ENCODE peak calls at places on chromosome 9, in nine cellular contexts. D is A549, P is H7, Q is retina, M is type B pancreatic cell, W is amniotic epithelial cell, L is psoas muscle, K is activated T-cell treated with anti-CD3 and anti-CD28 coated beads for 1 hour, X is substantia nigra. B is an unnamed sample.

GRCh38 chr9:27499481-27499880 is 24.6 kb upstream of the IFNK start:
- DNase-seq in W (peak), L (no peak), X (no peak), P (no peak), M (no peak), K (no peak), D (peak), Q (no peak), B (no peak)

GRCh38 chr9:128101690-128102089 is 25.8 kb downstream of the PTGES2 start:
- DNase-seq in X (no peak), P (no peak), L (peak), D (no peak), M (no peak), K (no peak), W (no peak), Q (no peak), B (no peak)

GRCh38 chr9:131999692-132000551 is 79.7 kb downstream of the MED27 start:
- DNase-seq in D (no peak), K (no peak), M (no peak), L (no peak), W (peak), P (no peak), X (no peak), Q (no peak), B (peak)

GRCh38 chr9:28942941-28943340 is 1369.7 kb upstream of the C9orf72 start:
- DNase-seq in X (no peak), M (no peak), K (no peak), D (no peak), Q (no peak), L (no peak), P (no peak), W (no peak), B (no peak)

GRCh38 chr9:107732781-107733529 is 243.4 kb upstream of the KLF4 start:
- DNase-seq in K (no peak), D (no peak), M (no peak), X (peak), L (peak), P (no peak), Q (no peak), W (peak), B (peak)

GRCh38 chr9:72557549-72557948 is 36.1 kb downstream of the TMC1 start:
- DNase-seq in W (peak), Q (no peak), P (no peak), D (peak), L (peak), K (no peak), X (no peak), M (no peak), B (peak)

GRCh38 chr9:5892456-5893133 is 1.9 kb downstream of the MLANA start:
- DNase-seq in M (no peak), P (no peak), K (no peak), L (no peak), W (peak), D (no peak), X (no peak), Q (no peak), B (no peak)

GRCh38 chr9:120109242-120109641 is 470.7 kb downstream of the CDK5RAP2 start:
- DNase-seq in D (peak), X (no peak), K (no peak), P (peak), Q (peak), W (no peak), M (no peak), L (no peak), B (peak)

GRCh38 chr9:97531750-97532383 is 30.4 kb downstream of the TMOD1 start:
- DNase-seq in M (no peak), W (no peak), D (no peak), Q (no peak), L (no peak), X (no peak), K (no peak), P (no peak), B (no peak)

GRCh38 chr9:18492612-18493011 is 18.7 kb downstream of the ADAMTSL1 start:
- DNase-seq in X (no peak), Q (no peak), W (no peak), M (no peak), K (no peak), D (no peak), L (no peak), P (no peak), B (no peak)

GRCh38 chr9:111700776-111701175 is 39.4 kb downstream of the GNG10 start:
- DNase-seq in K (no peak), M (no peak), D (no peak), L (no peak), X (no peak), P (no peak), Q (no peak), W (no peak), B (no peak)

GRCh38 chr9:129748249-129748648 is 4.6 kb downstream of the PTGES start:
- DNase-seq in P (no peak), X (no peak), L (no peak), K (no peak), Q (no peak), W (peak), D (no peak), M (no peak), B (no peak)

GRCh38 chr9:135611142-135611874 is 28.0 kb downstream of the GLT6D1 start:
- DNase-seq in P (no peak), K (no peak), D (no peak), W (no peak), Q (no peak), M (peak), L (no peak), X (no peak), B (no peak)

GRCh38 chr9:126677188-126678084 is 63.7 kb downstream of the LMX1B start:
- DNase-seq in X (no peak), W (no peak), Q (no peak), M (no peak), K (no peak), L (no peak), P (peak), D (no peak), B (no peak)

GRCh38 chr9:113634597-113635515 is 171.3 kb downstream of the RGS3 start:
- DNase-seq in K (no peak), W (no peak), Q (no peak), M (no peak), L (no peak), D (no peak), P (peak), X (no peak), B (no peak)

GRCh38 chr9:108634164-108634563 is 221.6 kb downstream of the ACTL7B start:
- DNase-seq in K (no peak), Q (no peak), P (no peak), M (no peak), W (peak), L (no peak), X (no peak), D (peak), B (peak)

GRCh38 chr9:88339322-88339721 is 48.9 kb upstream of the SPIN1 start:
- DNase-seq in X (no peak), M (no peak), W (peak), K (no peak), L (no peak), D (no peak), P (no peak), Q (peak), B (no peak)

GRCh38 chr9:35114113-35114847 is 1.4 kb downstream of the ATOSB start:
- DNase-seq in M (peak), D (peak), X (peak), K (peak), L (peak), Q (peak), P (peak), W (peak), B (peak)

GRCh38 chr9:90141723-90142122 is 500.9 kb downstream of the DIRAS2 start:
- DNase-seq in P (peak), Q (peak), X (no peak), D (peak), M (no peak), L (no peak), K (no peak), W (peak), B (no peak)

GRCh38 chr9:19471737-19472648 is 63.2 kb downstream of the ACER2 start:
- DNase-seq in D (peak), K (peak), W (peak), Q (peak), P (peak), L (peak), M (no peak), X (peak), B (peak)

GRCh38 chr9:136437430-136437829 is 2.2 kb downstream of the INPP5E start:
- DNase-seq in D (no peak), P (no peak), M (no peak), X (no peak), K (no peak), Q (no peak), W (peak), L (no peak), B (peak)

GRCh38 chr9:93680445-93681315 is 104.3 kb downstream of the PHF2 start:
- DNase-seq in P (peak), K (no peak), D (no peak), M (peak), Q (no peak), W (no peak), L (no peak), X (no peak), B (peak)

GRCh38 chr9:90926920-90927319 is 125.3 kb downstream of the SYK start:
- DNase-seq in W (peak), K (no peak), X (no peak), D (no peak), L (no peak), M (no peak), P (no peak), Q (no peak), B (no peak)

GRCh38 chr9:127739614-127740322 is 4.7 kb upstream of the TOR2A start:
- DNase-seq in X (no peak), W (no peak), Q (no peak), K (no peak), P (no peak), D (no peak), M (no peak), L (peak), B (no peak)

GRCh38 chr9:108639736-108640135 is 216.1 kb downstream of the ACTL7B start:
- DNase-seq in P (no peak), D (no peak), X (no peak), M (no peak), W (no peak), L (no peak), Q (no peak), K (no peak), B (peak)

GRCh38 chr9:81083062-81083461 is 606.3 kb downstream of the TLE1 start:
- DNase-seq in Q (peak), X (no peak), M (no peak), D (peak), K (no peak), W (peak), L (no peak), P (peak), B (no peak)

GRCh38 chr9:17613723-17614122 is 34.9 kb downstream of the SH3GL2 start:
- DNase-seq in M (no peak), K (no peak), Q (no peak), X (no peak), L (no peak), W (peak), P (no peak), D (no peak), B (no peak)

GRCh38 chr9:127917603-127918002 is 762 bp upstream of the ST6GALNAC4 start:
- DNase-seq in P (no peak), L (no peak), Q (no peak), K (no peak), W (no peak), X (peak), M (no peak), D (no peak), B (no peak)

GRCh38 chr9:129052592-129052991 is 16.2 kb downstream of the MIGA2 start:
- DNase-seq in L (peak), Q (no peak), K (no peak), P (peak), D (peak), W (no peak), M (no peak), X (no peak), B (no peak)

GRCh38 chr9:35871514-35871913 is 1.3 kb upstream of the OR13J1 start:
- DNase-seq in Q (no peak), K (no peak), D (no peak), X (no peak), W (no peak), L (no peak), P (no peak), M (no peak), B (no peak)

GRCh38 chr9:133711428-133712220 is 26.5 kb downstream of the SARDH start:
- DNase-seq in Q (no peak), X (no peak), L (no peak), W (peak), K (no peak), P (peak), M (no peak), D (no peak), B (no peak)

GRCh38 chr9:129102791-129103594 is 7.6 kb downstream of the CRAT start:
- DNase-seq in L (peak), X (no peak), Q (peak), P (peak), M (no peak), W (peak), K (no peak), D (peak), B (peak)

GRCh38 chr9:129166962-129167557 is 11.0 kb downstream of the IER5L start:
- DNase-seq in M (no peak), X (no peak), P (peak), Q (no peak), K (no peak), L (peak), W (peak), D (peak), B (peak)

GRCh38 chr9:88087906-88088305 is 50.4 kb downstream of the SPATA31C2 start:
- DNase-seq in D (no peak), Q (no peak), W (no peak), L (no peak), X (no peak), K (no peak), P (no peak), M (no peak), B (no peak)

GRCh38 chr9:17462869-17463464 is 115.9 kb upstream of the SH3GL2 start:
- DNase-seq in X (no peak), L (no peak), Q (peak), D (peak), M (no peak), K (peak), W (peak), P (peak), B (peak)

GRCh38 chr9:32258482-32258881 is 126.0 kb upstream of the ACO1 start:
- DNase-seq in Q (no peak), K (no peak), X (no peak), W (no peak), D (no peak), M (no peak), P (no peak), L (no peak), B (no peak)